ENCODE peak calls at places on chromosomes 11 and 22, in five cellular contexts. B, A, R, W and M are unnamed samples.

GRCh38 chr11:83054904-83055380 is 16.8 kb downstream of the RAB30 start:
- DNase-seq in B (no peak), A (no peak), R (no peak), W (no peak), M (no peak)

GRCh38 chr11:95768521-95768920 is 21.1 kb downstream of the FAM76B start:
- DNase-seq in B (no peak), A (no peak), R (no peak), W (no peak), M (peak; percentile 30)

GRCh38 chr22:30863161-30863833 is 105.3 kb downstream of the MORC2 start:
- DNase-seq in B (peak; percentile 14), A (no peak), R (no peak), W (no peak), M (no peak)

GRCh38 chr22:46646531-46647211 is 26.5 kb downstream of the GRAMD4 start:
- DNase-seq in B (no peak), A (no peak), R (no peak), W (no peak), M (no peak)

GRCh38 chr11:63916837-63917684 is at the start of gene RCOR2:
- DNase-seq in B (peak; percentile 88), A (peak; percentile 78), R (peak; percentile 33), W (peak; percentile 71), M (peak; percentile 85)

GRCh38 chr11:43937434-43938411 is 4.7 kb upstream of the C11orf96 start:
- DNase-seq in B (no peak), A (no peak), R (no peak), W (no peak), M (peak; percentile 32)

GRCh38 chr11:61948505-61948904 is 1.6 kb upstream of the BEST1 start:
- DNase-seq in B (no peak), A (no peak), R (no peak), W (no peak), M (peak; percentile 65)

GRCh38 chr11:75035911-75036536 is 47.3 kb downstream of the NEU3 start:
- DNase-seq in B (no peak), A (no peak), R (no peak), W (no peak), M (peak; percentile 17)

GRCh38 chr11:82270870-82271269 is 462.8 kb downstream of the FAM181B start:
- DNase-seq in B (no peak), A (no peak), R (no peak), W (no peak), M (no peak)

GRCh38 chr22:20607157-20607907 is 99.9 kb downstream of the MED15 start:
- DNase-seq in B (no peak), A (no peak), R (no peak), W (no peak), M (no peak)

GRCh38 chr11:120660024-120660565 is 148.5 kb downstream of the GRIK4 start:
- DNase-seq in B (no peak), A (peak; percentile 44), R (peak; percentile 20), W (peak; percentile 43), M (peak; percentile 16)